ENCODE peak calls at places on chromosomes 12 and 14, in ten cellular contexts. One of them, this sample, is unnamed.

GRCh38 chr12:129659927-129660326 is 243.9 kb downstream of the TMEM132D start:
- DNase-seq in stimulated activated CD4-positive, alpha-beta T cell treated with anti-CD3 and anti-CD28 coated beads, TNF-alpha, amount 100 ng/mL, for 24 hours: no peak
- DNase-seq in omental fat pad: no peak
- DNase-seq in activated naive CD4-positive, alpha-beta T cell treated with anti-CD3 and anti-CD28 coated beads, Interleukin-2, amount 10 ng/mL, durations not matched to agents 7 days and 5 days: no peak
- DNase-seq in H9: no peak
- DNase-seq in GM04504: peak
- DNase-seq in cardiac fibroblast: no peak
- DNase-seq in RWPE2: peak
- DNase-seq in activated B cell treated with CpG ODN at 0.5 μM for 24 hours: no peak
- DNase-seq in left ventricle myocardium inferior: no peak
- DNase-seq in this sample: no peak

GRCh38 chr12:113601656-113602263 is 130.1 kb upstream of the LHX5 start:
- DNase-seq in stimulated activated CD4-positive, alpha-beta T cell treated with anti-CD3 and anti-CD28 coated beads, TNF-alpha, amount 100 ng/mL, for 24 hours: no peak
- DNase-seq in omental fat pad: no peak
- DNase-seq in activated naive CD4-positive, alpha-beta T cell treated with anti-CD3 and anti-CD28 coated beads, Interleukin-2, amount 10 ng/mL, durations not matched to agents 7 days and 5 days: peak
- DNase-seq in H9: no peak
- DNase-seq in GM04504: no peak
- DNase-seq in cardiac fibroblast: no peak
- DNase-seq in RWPE2: no peak
- DNase-seq in activated B cell treated with CpG ODN at 0.5 μM for 24 hours: no peak
- DNase-seq in left ventricle myocardium inferior: no peak
- DNase-seq in this sample: peak

GRCh38 chr12:62722971-62723680 is 211.8 kb downstream of the PPM1H start:
- DNase-seq in stimulated activated CD4-positive, alpha-beta T cell treated with anti-CD3 and anti-CD28 coated beads, TNF-alpha, amount 100 ng/mL, for 24 hours: no peak
- DNase-seq in omental fat pad: no peak
- DNase-seq in activated naive CD4-positive, alpha-beta T cell treated with anti-CD3 and anti-CD28 coated beads, Interleukin-2, amount 10 ng/mL, durations not matched to agents 7 days and 5 days: no peak
- DNase-seq in H9: no peak
- DNase-seq in GM04504: no peak
- DNase-seq in cardiac fibroblast: peak
- DNase-seq in RWPE2: no peak
- DNase-seq in activated B cell treated with CpG ODN at 0.5 μM for 24 hours: no peak
- DNase-seq in left ventricle myocardium inferior: no peak
- DNase-seq in this sample: no peak

GRCh38 chr12:89821901-89822300 is 113.3 kb upstream of the ATP2B1 start:
- DNase-seq in stimulated activated CD4-positive, alpha-beta T cell treated with anti-CD3 and anti-CD28 coated beads, TNF-alpha, amount 100 ng/mL, for 24 hours: no peak
- DNase-seq in omental fat pad: no peak
- DNase-seq in activated naive CD4-positive, alpha-beta T cell treated with anti-CD3 and anti-CD28 coated beads, Interleukin-2, amount 10 ng/mL, durations not matched to agents 7 days and 5 days: no peak
- DNase-seq in H9: no peak
- DNase-seq in GM04504: no peak
- DNase-seq in cardiac fibroblast: no peak
- DNase-seq in RWPE2: no peak
- DNase-seq in activated B cell treated with CpG ODN at 0.5 μM for 24 hours: no peak
- DNase-seq in left ventricle myocardium inferior: no peak
- DNase-seq in this sample: no peak

GRCh38 chr14:35961697-35962274 is 135.6 kb downstream of the BRMS1L start:
- DNase-seq in stimulated activated CD4-positive, alpha-beta T cell treated with anti-CD3 and anti-CD28 coated beads, TNF-alpha, amount 100 ng/mL, for 24 hours: no peak
- DNase-seq in omental fat pad: no peak
- DNase-seq in activated naive CD4-positive, alpha-beta T cell treated with anti-CD3 and anti-CD28 coated beads, Interleukin-2, amount 10 ng/mL, durations not matched to agents 7 days and 5 days: no peak
- DNase-seq in H9: no peak
- DNase-seq in GM04504: no peak
- DNase-seq in cardiac fibroblast: no peak
- DNase-seq in RWPE2: no peak
- DNase-seq in activated B cell treated with CpG ODN at 0.5 μM for 24 hours: no peak
- DNase-seq in left ventricle myocardium inferior: no peak
- DNase-seq in this sample: no peak

GRCh38 chr12:75908961-75909699 is 122.4 kb downstream of the PHLDA1 start:
- DNase-seq in stimulated activated CD4-positive, alpha-beta T cell treated with anti-CD3 and anti-CD28 coated beads, TNF-alpha, amount 100 ng/mL, for 24 hours: no peak
- DNase-seq in omental fat pad: no peak
- DNase-seq in activated naive CD4-positive, alpha-beta T cell treated with anti-CD3 and anti-CD28 coated beads, Interleukin-2, amount 10 ng/mL, durations not matched to agents 7 days and 5 days: no peak
- DNase-seq in H9: no peak
- DNase-seq in GM04504: peak
- DNase-seq in cardiac fibroblast: peak
- DNase-seq in RWPE2: no peak
- DNase-seq in activated B cell treated with CpG ODN at 0.5 μM for 24 hours: no peak
- DNase-seq in left ventricle myocardium inferior: peak
- DNase-seq in this sample: no peak

GRCh38 chr14:92677087-92677668 is 71.2 kb downstream of the LGMN start:
- DNase-seq in stimulated activated CD4-positive, alpha-beta T cell treated with anti-CD3 and anti-CD28 coated beads, TNF-alpha, amount 100 ng/mL, for 24 hours: no peak
- DNase-seq in omental fat pad: no peak
- DNase-seq in activated naive CD4-positive, alpha-beta T cell treated with anti-CD3 and anti-CD28 coated beads, Interleukin-2, amount 10 ng/mL, durations not matched to agents 7 days and 5 days: no peak
- DNase-seq in H9: no peak
- DNase-seq in GM04504: no peak
- DNase-seq in cardiac fibroblast: no peak
- DNase-seq in RWPE2: no peak
- DNase-seq in activated B cell treated with CpG ODN at 0.5 μM for 24 hours: peak
- DNase-seq in left ventricle myocardium inferior: no peak
- DNase-seq in this sample: no peak

GRCh38 chr14:21136024-21136423 is 19.8 kb downstream of the OR5AU1 start:
- DNase-seq in stimulated activated CD4-positive, alpha-beta T cell treated with anti-CD3 and anti-CD28 coated beads, TNF-alpha, amount 100 ng/mL, for 24 hours: no peak
- DNase-seq in omental fat pad: no peak
- DNase-seq in activated naive CD4-positive, alpha-beta T cell treated with anti-CD3 and anti-CD28 coated beads, Interleukin-2, amount 10 ng/mL, durations not matched to agents 7 days and 5 days: no peak
- DNase-seq in H9: no peak
- DNase-seq in GM04504: no peak
- DNase-seq in cardiac fibroblast: peak
- DNase-seq in RWPE2: no peak
- DNase-seq in activated B cell treated with CpG ODN at 0.5 μM for 24 hours: no peak
- DNase-seq in left ventricle myocardium inferior: no peak
- DNase-seq in this sample: peak

GRCh38 chr14:64417042-64417770 is 29.1 kb downstream of the MTHFD1 start:
- DNase-seq in stimulated activated CD4-positive, alpha-beta T cell treated with anti-CD3 and anti-CD28 coated beads, TNF-alpha, amount 100 ng/mL, for 24 hours: no peak
- DNase-seq in omental fat pad: no peak
- DNase-seq in activated naive CD4-positive, alpha-beta T cell treated with anti-CD3 and anti-CD28 coated beads, Interleukin-2, amount 10 ng/mL, durations not matched to agents 7 days and 5 days: no peak
- DNase-seq in H9: no peak
- DNase-seq in GM04504: no peak
- DNase-seq in cardiac fibroblast: peak
- DNase-seq in RWPE2: no peak
- DNase-seq in activated B cell treated with CpG ODN at 0.5 μM for 24 hours: no peak
- DNase-seq in left ventricle myocardium inferior: no peak
- DNase-seq in this sample: no peak

GRCh38 chr14:105180598-105181528 is at the start of gene NUDT14:
- DNase-seq in stimulated activated CD4-positive, alpha-beta T cell treated with anti-CD3 and anti-CD28 coated beads, TNF-alpha, amount 100 ng/mL, for 24 hours: peak
- DNase-seq in omental fat pad: no peak
- DNase-seq in activated naive CD4-positive, alpha-beta T cell treated with anti-CD3 and anti-CD28 coated beads, Interleukin-2, amount 10 ng/mL, durations not matched to agents 7 days and 5 days: peak
- DNase-seq in H9: peak
- DNase-seq in GM04504: peak
- DNase-seq in cardiac fibroblast: peak
- DNase-seq in RWPE2: no peak
- DNase-seq in activated B cell treated with CpG ODN at 0.5 μM for 24 hours: peak
- DNase-seq in left ventricle myocardium inferior: peak
- DNase-seq in this sample: peak

GRCh38 chr14:90439874-90440442 is 43.1 kb downstream of the CALM1 start:
- DNase-seq in stimulated activated CD4-positive, alpha-beta T cell treated with anti-CD3 and anti-CD28 coated beads, TNF-alpha, amount 100 ng/mL, for 24 hours: no peak
- DNase-seq in omental fat pad: no peak
- DNase-seq in activated naive CD4-positive, alpha-beta T cell treated with anti-CD3 and anti-CD28 coated beads, Interleukin-2, amount 10 ng/mL, durations not matched to agents 7 days and 5 days: no peak
- DNase-seq in H9: peak
- DNase-seq in GM04504: peak
- DNase-seq in cardiac fibroblast: no peak
- DNase-seq in RWPE2: no peak
- DNase-seq in activated B cell treated with CpG ODN at 0.5 μM for 24 hours: no peak
- DNase-seq in left ventricle myocardium inferior: no peak
- DNase-seq in this sample: no peak

GRCh38 chr14:36905272-36906046 is 243.8 kb downstream of the PAX9 start:
- DNase-seq in stimulated activated CD4-positive, alpha-beta T cell treated with anti-CD3 and anti-CD28 coated beads, TNF-alpha, amount 100 ng/mL, for 24 hours: no peak
- DNase-seq in omental fat pad: no peak
- DNase-seq in activated naive CD4-positive, alpha-beta T cell treated with anti-CD3 and anti-CD28 coated beads, Interleukin-2, amount 10 ng/mL, durations not matched to agents 7 days and 5 days: no peak
- DNase-seq in H9: no peak
- DNase-seq in GM04504: no peak
- DNase-seq in cardiac fibroblast: no peak
- DNase-seq in RWPE2: no peak
- DNase-seq in activated B cell treated with CpG ODN at 0.5 μM for 24 hours: no peak
- DNase-seq in left ventricle myocardium inferior: no peak
- DNase-seq in this sample: no peak

GRCh38 chr14:35808076-35808657 is 928 bp downstream of the RALGAPA1 start:
- DNase-seq in stimulated activated CD4-positive, alpha-beta T cell treated with anti-CD3 and anti-CD28 coated beads, TNF-alpha, amount 100 ng/mL, for 24 hours: no peak
- DNase-seq in omental fat pad: no peak
- DNase-seq in activated naive CD4-positive, alpha-beta T cell treated with anti-CD3 and anti-CD28 coated beads, Interleukin-2, amount 10 ng/mL, durations not matched to agents 7 days and 5 days: peak
- DNase-seq in H9: no peak
- DNase-seq in GM04504: no peak
- DNase-seq in cardiac fibroblast: peak
- DNase-seq in RWPE2: no peak
- DNase-seq in activated B cell treated with CpG ODN at 0.5 μM for 24 hours: no peak
- DNase-seq in left ventricle myocardium inferior: no peak
- DNase-seq in this sample: no peak

GRCh38 chr12:130254476-130255276 is 83.0 kb upstream of the PIWIL1 start:
- DNase-seq in stimulated activated CD4-positive, alpha-beta T cell treated with anti-CD3 and anti-CD28 coated beads, TNF-alpha, amount 100 ng/mL, for 24 hours: no peak
- DNase-seq in omental fat pad: no peak
- DNase-seq in activated naive CD4-positive, alpha-beta T cell treated with anti-CD3 and anti-CD28 coated beads, Interleukin-2, amount 10 ng/mL, durations not matched to agents 7 days and 5 days: no peak
- DNase-seq in H9: no peak
- DNase-seq in GM04504: no peak
- DNase-seq in cardiac fibroblast: no peak
- DNase-seq in RWPE2: no peak
- DNase-seq in activated B cell treated with CpG ODN at 0.5 μM for 24 hours: no peak
- DNase-seq in left ventricle myocardium inferior: no peak
- DNase-seq in this sample: no peak

GRCh38 chr12:83465632-83466031 is 778.9 kb downstream of the TMTC2 start:
- DNase-seq in stimulated activated CD4-positive, alpha-beta T cell treated with anti-CD3 and anti-CD28 coated beads, TNF-alpha, amount 100 ng/mL, for 24 hours: no peak
- DNase-seq in omental fat pad: no peak
- DNase-seq in activated naive CD4-positive, alpha-beta T cell treated with anti-CD3 and anti-CD28 coated beads, Interleukin-2, amount 10 ng/mL, durations not matched to agents 7 days and 5 days: no peak
- DNase-seq in H9: no peak
- DNase-seq in GM04504: no peak
- DNase-seq in cardiac fibroblast: no peak
- DNase-seq in RWPE2: no peak
- DNase-seq in activated B cell treated with CpG ODN at 0.5 μM for 24 hours: no peak
- DNase-seq in left ventricle myocardium inferior: no peak
- DNase-seq in this sample: no peak

GRCh38 chr12:90211017-90211416 is 502.4 kb upstream of the ATP2B1 start:
- DNase-seq in stimulated activated CD4-positive, alpha-beta T cell treated with anti-CD3 and anti-CD28 coated beads, TNF-alpha, amount 100 ng/mL, for 24 hours: no peak
- DNase-seq in omental fat pad: no peak
- DNase-seq in activated naive CD4-positive, alpha-beta T cell treated with anti-CD3 and anti-CD28 coated beads, Interleukin-2, amount 10 ng/mL, durations not matched to agents 7 days and 5 days: no peak
- DNase-seq in H9: no peak
- DNase-seq in GM04504: peak
- DNase-seq in cardiac fibroblast: peak
- DNase-seq in RWPE2: no peak
- DNase-seq in activated B cell treated with CpG ODN at 0.5 μM for 24 hours: no peak
- DNase-seq in left ventricle myocardium inferior: no peak
- DNase-seq in this sample: peak

GRCh38 chr12:76272292-76272691 is 75.9 kb downstream of the BBS10 start:
- DNase-seq in stimulated activated CD4-positive, alpha-beta T cell treated with anti-CD3 and anti-CD28 coated beads, TNF-alpha, amount 100 ng/mL, for 24 hours: no peak
- DNase-seq in omental fat pad: no peak
- DNase-seq in activated naive CD4-positive, alpha-beta T cell treated with anti-CD3 and anti-CD28 coated beads, Interleukin-2, amount 10 ng/mL, durations not matched to agents 7 days and 5 days: no peak
- DNase-seq in H9: no peak
- DNase-seq in GM04504: no peak
- DNase-seq in cardiac fibroblast: no peak
- DNase-seq in RWPE2: no peak
- DNase-seq in activated B cell treated with CpG ODN at 0.5 μM for 24 hours: no peak
- DNase-seq in left ventricle myocardium inferior: no peak
- DNase-seq in this sample: no peak

GRCh38 chr12:74043343-74043742 is 494.3 kb upstream of the ATXN7L3B start:
- DNase-seq in stimulated activated CD4-positive, alpha-beta T cell treated with anti-CD3 and anti-CD28 coated beads, TNF-alpha, amount 100 ng/mL, for 24 hours: no peak
- DNase-seq in omental fat pad: no peak
- DNase-seq in activated naive CD4-positive, alpha-beta T cell treated with anti-CD3 and anti-CD28 coated beads, Interleukin-2, amount 10 ng/mL, durations not matched to agents 7 days and 5 days: no peak
- DNase-seq in H9: no peak
- DNase-seq in GM04504: no peak
- DNase-seq in cardiac fibroblast: peak
- DNase-seq in RWPE2: no peak
- DNase-seq in activated B cell treated with CpG ODN at 0.5 μM for 24 hours: no peak
- DNase-seq in left ventricle myocardium inferior: no peak
- DNase-seq in this sample: peak

GRCh38 chr12:109284392-109284791 is 24.7 kb downstream of the FOXN4 start:
- DNase-seq in stimulated activated CD4-positive, alpha-beta T cell treated with anti-CD3 and anti-CD28 coated beads, TNF-alpha, amount 100 ng/mL, for 24 hours: no peak
- DNase-seq in omental fat pad: no peak
- DNase-seq in activated naive CD4-positive, alpha-beta T cell treated with anti-CD3 and anti-CD28 coated beads, Interleukin-2, amount 10 ng/mL, durations not matched to agents 7 days and 5 days: no peak
- DNase-seq in H9: no peak
- DNase-seq in GM04504: no peak
- DNase-seq in cardiac fibroblast: no peak
- DNase-seq in RWPE2: no peak
- DNase-seq in activated B cell treated with CpG ODN at 0.5 μM for 24 hours: no peak
- DNase-seq in left ventricle myocardium inferior: no peak
- DNase-seq in this sample: no peak

GRCh38 chr14:29937116-29937515 is 9.5 kb upstream of the PRKD1 start:
- DNase-seq in stimulated activated CD4-positive, alpha-beta T cell treated with anti-CD3 and anti-CD28 coated beads, TNF-alpha, amount 100 ng/mL, for 24 hours: no peak
- DNase-seq in omental fat pad: no peak
- DNase-seq in activated naive CD4-positive, alpha-beta T cell treated with anti-CD3 and anti-CD28 coated beads, Interleukin-2, amount 10 ng/mL, durations not matched to agents 7 days and 5 days: no peak
- DNase-seq in H9: no peak
- DNase-seq in GM04504: no peak
- DNase-seq in cardiac fibroblast: peak
- DNase-seq in RWPE2: no peak
- DNase-seq in activated B cell treated with CpG ODN at 0.5 μM for 24 hours: no peak
- DNase-seq in left ventricle myocardium inferior: no peak
- DNase-seq in this sample: no peak

GRCh38 chr12:462936-463705 is 3.4 kb downstream of the B4GALNT3 start:
- DNase-seq in stimulated activated CD4-positive, alpha-beta T cell treated with anti-CD3 and anti-CD28 coated beads, TNF-alpha, amount 100 ng/mL, for 24 hours: no peak
- DNase-seq in omental fat pad: no peak
- DNase-seq in activated naive CD4-positive, alpha-beta T cell treated with anti-CD3 and anti-CD28 coated beads, Interleukin-2, amount 10 ng/mL, durations not matched to agents 7 days and 5 days: no peak
- DNase-seq in H9: no peak
- DNase-seq in GM04504: no peak
- DNase-seq in cardiac fibroblast: no peak
- DNase-seq in RWPE2: no peak
- DNase-seq in activated B cell treated with CpG ODN at 0.5 μM for 24 hours: no peak
- DNase-seq in left ventricle myocardium inferior: no peak
- DNase-seq in this sample: no peak

GRCh38 chr12:113302925-113303640 is 31.8 kb downstream of the SLC8B1 start:
- DNase-seq in stimulated activated CD4-positive, alpha-beta T cell treated with anti-CD3 and anti-CD28 coated beads, TNF-alpha, amount 100 ng/mL, for 24 hours: no peak
- DNase-seq in omental fat pad: no peak
- DNase-seq in activated naive CD4-positive, alpha-beta T cell treated with anti-CD3 and anti-CD28 coated beads, Interleukin-2, amount 10 ng/mL, durations not matched to agents 7 days and 5 days: peak
- DNase-seq in H9: no peak
- DNase-seq in GM04504: no peak
- DNase-seq in cardiac fibroblast: no peak
- DNase-seq in RWPE2: no peak
- DNase-seq in activated B cell treated with CpG ODN at 0.5 μM for 24 hours: no peak
- DNase-seq in left ventricle myocardium inferior: no peak
- DNase-seq in this sample: no peak

GRCh38 chr12:51721281-51721940 is 127.1 kb downstream of the FIGNL2 start:
- DNase-seq in stimulated activated CD4-positive, alpha-beta T cell treated with anti-CD3 and anti-CD28 coated beads, TNF-alpha, amount 100 ng/mL, for 24 hours: peak
- DNase-seq in omental fat pad: no peak
- DNase-seq in activated naive CD4-positive, alpha-beta T cell treated with anti-CD3 and anti-CD28 coated beads, Interleukin-2, amount 10 ng/mL, durations not matched to agents 7 days and 5 days: peak
- DNase-seq in H9: peak
- DNase-seq in GM04504: no peak
- DNase-seq in cardiac fibroblast: peak
- DNase-seq in RWPE2: no peak
- DNase-seq in activated B cell treated with CpG ODN at 0.5 μM for 24 hours: peak
- DNase-seq in left ventricle myocardium inferior: peak
- DNase-seq in this sample: no peak

GRCh38 chr14:73231874-73232851 is 5.1 kb upstream of the PAPLN start:
- DNase-seq in stimulated activated CD4-positive, alpha-beta T cell treated with anti-CD3 and anti-CD28 coated beads, TNF-alpha, amount 100 ng/mL, for 24 hours: no peak
- DNase-seq in omental fat pad: no peak
- DNase-seq in activated naive CD4-positive, alpha-beta T cell treated with anti-CD3 and anti-CD28 coated beads, Interleukin-2, amount 10 ng/mL, durations not matched to agents 7 days and 5 days: no peak
- DNase-seq in H9: peak
- DNase-seq in GM04504: no peak
- DNase-seq in cardiac fibroblast: no peak
- DNase-seq in RWPE2: no peak
- DNase-seq in activated B cell treated with CpG ODN at 0.5 μM for 24 hours: no peak
- DNase-seq in left ventricle myocardium inferior: no peak
- DNase-seq in this sample: peak

GRCh38 chr14:56359245-56359644 is 220.4 kb upstream of the TMEM260 start:
- DNase-seq in stimulated activated CD4-positive, alpha-beta T cell treated with anti-CD3 and anti-CD28 coated beads, TNF-alpha, amount 100 ng/mL, for 24 hours: no peak
- DNase-seq in omental fat pad: no peak
- DNase-seq in activated naive CD4-positive, alpha-beta T cell treated with anti-CD3 and anti-CD28 coated beads, Interleukin-2, amount 10 ng/mL, durations not matched to agents 7 days and 5 days: peak
- DNase-seq in H9: no peak
- DNase-seq in GM04504: no peak
- DNase-seq in cardiac fibroblast: no peak
- DNase-seq in RWPE2: no peak
- DNase-seq in activated B cell treated with CpG ODN at 0.5 μM for 24 hours: no peak
- DNase-seq in left ventricle myocardium inferior: no peak
- DNase-seq in this sample: no peak